ENCODE peak calls at places on chromosomes 13 and 19, in seven cellular contexts. T is KG1, K is A172, Z is AG10803, F is fibroblast of lung, I is Kasumi-1, B is GM23248. J is an unnamed sample.

GRCh38 chr13:111947026-111947810 is 119.7 kb upstream of the SOX1 start:
- DNase-seq in Z (no peak), B (no peak), I (no peak), K (no peak), T (no peak), F (no peak), J (no peak)

GRCh38 chr13:73223372-73223781 is 164.6 kb downstream of the KLF5 start:
- DNase-seq in Z (no peak), B (no peak), F (no peak), T (no peak), K (no peak), I (no peak), J (no peak)

GRCh38 chr13:24616514-24616913 is 63.7 kb upstream of the ATP12A start:
- DNase-seq in K (no peak), F (no peak), Z (no peak), T (no peak), B (no peak), I (no peak), J (no peak)

GRCh38 chr13:94435604-94436226 is 43.8 kb downstream of the DCT start:
- DNase-seq in I (peak), F (peak), T (peak), B (peak), K (peak), Z (peak), J (no peak)

GRCh38 chr13:27465611-27466010 is 15.2 kb upstream of the MTIF3 start:
- DNase-seq in F (no peak), Z (no peak), T (no peak), K (no peak), I (no peak), B (no peak), J (no peak)

GRCh38 chr19:5880604-5881078 is 10.3 kb upstream of the FUT5 start:
- DNase-seq in T (no peak), Z (peak), F (peak), I (no peak), B (peak), K (peak), J (no peak)

GRCh38 chr13:28558126-28558525 is 63.2 kb upstream of the FLT1 start:
- DNase-seq in K (peak), I (no peak), F (peak), Z (peak), T (no peak), B (peak), J (no peak)

GRCh38 chr19:34459614-34460013 is 21.9 kb upstream of the WTIP start:
- DNase-seq in K (no peak), T (no peak), F (no peak), B (no peak), Z (no peak), I (no peak), J (no peak)

GRCh38 chr13:112968910-112969691 is at the start of gene MCF2L:
- DNase-seq in F (peak), B (peak), Z (peak), T (no peak), I (no peak), K (peak), J (no peak)

GRCh38 chr19:45424191-45425058 is 708 bp upstream of the ERCC1 start:
- DNase-seq in K (peak), F (peak), I (peak), B (peak), Z (peak), T (no peak), J (peak)

GRCh38 chr19:43725468-43725867 is 9.6 kb downstream of the IRGC start:
- DNase-seq in B (no peak), I (peak), T (peak), F (no peak), K (no peak), Z (no peak), J (peak)

GRCh38 chr19:41795031-41795461 is 1.3 kb upstream of the CEACAM3 start:
- DNase-seq in T (peak), F (peak), K (peak), B (peak), I (peak), Z (peak), J (peak)

GRCh38 chr19:50514346-50515167 is 844 bp upstream of the ASPDH start:
- DNase-seq in F (no peak), Z (no peak), T (no peak), I (no peak), B (no peak), K (no peak), J (no peak)

GRCh38 chr19:47518139-47518538 is 3.3 kb upstream of the NAPA start:
- DNase-seq in Z (no peak), T (peak), K (no peak), F (no peak), I (no peak), B (no peak), J (peak)

GRCh38 chr19:7257148-7258041 is 36.8 kb downstream of the INSR start:
- DNase-seq in F (peak), K (peak), I (no peak), B (peak), T (no peak), Z (peak), J (no peak)

GRCh38 chr19:7927605-7928333 is 1.8 kb upstream of the CTXN1 start:
- DNase-seq in Z (no peak), T (no peak), K (no peak), B (no peak), F (no peak), I (no peak), J (no peak)

GRCh38 chr13:28984326-28984725 is 164.2 kb downstream of the MTUS2 start:
- DNase-seq in B (no peak), Z (no peak), K (no peak), T (no peak), I (no peak), F (no peak), J (no peak)

GRCh38 chr13:33797622-33798021 is 20.3 kb upstream of the RFC3 start:
- DNase-seq in Z (peak), B (peak), K (peak), I (no peak), T (no peak), F (peak), J (no peak)

J was measured in GDM1.